ENCODE peak calls at places on chromosome 16, in six cellular contexts. Z is GM23338, G is trophoblast cell, S is kidney, W is upper lobe of right lung, E is psoas muscle. T is an unnamed sample.

GRCh38 chr16:75351183-75351582 is 82.1 kb downstream of the CFDP1 start:
- DNase-seq in Z (no peak), G (no peak), S (no peak), W (no peak), E (no peak), T (no peak)

GRCh38 chr16:64012166-64012565 is 1109.7 kb downstream of the CDH11 start:
- DNase-seq in Z (no peak), G (no peak), S (no peak), W (no peak), E (no peak), T (no peak)

GRCh38 chr16:89890200-89890599 is 16.8 kb downstream of the TCF25 start:
- DNase-seq in Z (no peak), G (no peak), S (no peak), W (no peak), E (peak), T (no peak)

GRCh38 chr16:80198995-80199299 is 341.8 kb upstream of the DYNLRB2 start:
- DNase-seq in Z (no peak), G (peak), S (no peak), W (no peak), E (no peak), T (no peak)

GRCh38 chr16:749010-749409 is 8.2 kb upstream of the CIAO3 start:
- DNase-seq in Z (no peak), G (peak), S (no peak), W (no peak), E (no peak), T (no peak)

GRCh38 chr16:89005201-89006035 is 28.4 kb upstream of the CBFA2T3 start:
- DNase-seq in Z (no peak), G (no peak), S (peak), W (no peak), E (no peak), T (no peak)

GRCh38 chr16:149024-149675 is 3.3 kb upstream of the HBZ start:
- DNase-seq in Z (no peak), G (peak), S (no peak), W (no peak), E (no peak), T (no peak)

GRCh38 chr16:1019934-1020305 is 38.4 kb downstream of the SOX8 start:
- DNase-seq in Z (no peak), G (no peak), S (no peak), W (no peak), E (no peak), T (no peak)

GRCh38 chr16:426115-426905 is 861 bp downstream of the RAB11FIP3 start:
- DNase-seq in Z (peak), G (peak), S (no peak), W (no peak), E (peak), T (no peak)

GRCh38 chr16:14632693-14633569 is at the start of gene BFAR:
- DNase-seq in Z (peak), G (peak), S (peak), W (peak), E (peak), T (peak)
- H3K27ac ChIP-seq in Z (peak), G (peak), S (peak), W (peak), E (peak), T (no peak)

GRCh38 chr16:85199069-85199725 is 86.9 kb upstream of the CIBAR2 start:
- DNase-seq in Z (no peak), G (peak), S (no peak), W (no peak), E (no peak), T (no peak)

GRCh38 chr16:85202051-85202601 is 89.9 kb upstream of the CIBAR2 start:
- DNase-seq in Z (peak), G (no peak), S (no peak), W (no peak), E (no peak), T (no peak)

GRCh38 chr16:85201566-85201965 is 89.3 kb upstream of the CIBAR2 start:
- DNase-seq in Z (no peak), G (no peak), S (no peak), W (no peak), E (no peak), T (no peak)

GRCh38 chr16:85199880-85200279 is 87.6 kb upstream of the CIBAR2 start:
- DNase-seq in Z (no peak), G (peak), S (no peak), W (no peak), E (no peak), T (no peak)

GRCh38 chr16:85200471-85201278 is 88.4 kb upstream of the CIBAR2 start:
- DNase-seq in Z (no peak), G (peak), S (no peak), W (no peak), E (no peak), T (no peak)
- H3K27ac ChIP-seq in Z (no peak), G (no peak), S (no peak), W (no peak), E (peak), T (no peak)

GRCh38 chr16:56607675-56608042 is 725 bp upstream of the MT2A start:
- DNase-seq in Z (no peak), G (no peak), S (no peak), W (no peak), E (peak), T (no peak)
- H3K27ac ChIP-seq in Z (no peak), G (peak), S (peak), W (peak), E (peak), T (no peak)

DNA sequence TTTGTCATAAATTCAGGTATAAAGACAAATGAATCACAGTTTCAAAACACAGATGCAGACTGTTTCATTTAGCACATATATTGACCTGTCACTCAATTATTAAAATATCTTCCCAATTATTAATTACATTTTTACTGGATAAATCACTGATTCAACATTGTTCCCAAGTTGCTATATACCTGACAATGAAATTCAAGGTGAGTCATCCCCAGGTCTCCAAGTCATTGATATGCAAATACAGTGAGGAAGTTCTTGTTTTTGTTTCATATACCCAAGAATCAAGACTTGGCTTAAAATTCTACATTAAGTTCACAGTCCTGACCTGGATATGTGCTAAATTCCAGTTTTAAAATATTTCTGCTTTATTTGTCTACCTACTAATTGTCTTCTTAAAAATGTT is 599.3 kb upstream of the PSMD7 start:
- DNase-seq in Z (peak), G (no peak), S (no peak), W (no peak), E (no peak), T (no peak)
- H3K27ac ChIP-seq in Z (peak), G (no peak), S (no peak), W (no peak), E (no peak), T (no peak)

DNA sequence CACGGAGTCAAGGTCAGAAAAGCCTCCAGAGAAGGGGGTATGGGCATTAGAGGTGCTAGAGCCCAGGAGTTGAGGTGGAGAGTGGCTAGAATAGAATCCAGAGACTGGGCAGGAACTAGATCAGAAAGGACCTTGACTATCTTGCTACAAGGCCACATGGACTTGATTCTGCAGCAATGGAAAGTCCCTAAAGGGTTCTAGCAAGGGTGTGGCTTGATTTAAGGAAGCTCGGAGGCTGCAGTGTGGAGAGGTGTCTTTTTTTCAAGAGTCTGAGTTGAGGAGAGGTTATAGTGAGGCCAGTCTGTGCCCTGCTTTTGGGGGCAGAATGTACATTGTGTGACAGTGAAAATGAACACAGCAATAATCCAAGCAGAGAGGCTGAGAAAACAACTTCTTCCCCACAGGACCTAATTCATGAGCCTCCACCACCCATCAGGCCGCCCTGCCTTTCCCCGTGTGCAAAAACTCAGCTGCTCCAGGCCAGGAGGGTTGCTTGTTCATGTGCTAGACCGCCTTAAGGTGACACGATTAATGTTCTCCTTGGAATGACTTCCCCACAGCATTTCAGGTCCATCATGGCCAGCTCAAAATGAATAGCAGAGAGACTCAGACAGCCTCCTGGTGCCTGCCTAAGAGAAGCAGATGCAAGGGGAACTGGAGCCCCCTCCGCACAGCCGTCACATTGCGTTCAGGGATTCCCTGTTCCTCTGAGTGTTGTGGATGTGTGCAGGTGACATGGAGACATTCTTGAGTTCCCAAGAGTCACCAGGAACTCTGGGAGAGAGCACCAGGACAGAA is 8.7 kb upstream of the BEAN1 start:
- DNase-seq in Z (no peak), G (no peak), S (no peak), W (no peak), E (no peak), T (no peak)
- H3K27ac ChIP-seq in Z (no peak), G (no peak), S (no peak), W (no peak), E (no peak), T (no peak)

DNA sequence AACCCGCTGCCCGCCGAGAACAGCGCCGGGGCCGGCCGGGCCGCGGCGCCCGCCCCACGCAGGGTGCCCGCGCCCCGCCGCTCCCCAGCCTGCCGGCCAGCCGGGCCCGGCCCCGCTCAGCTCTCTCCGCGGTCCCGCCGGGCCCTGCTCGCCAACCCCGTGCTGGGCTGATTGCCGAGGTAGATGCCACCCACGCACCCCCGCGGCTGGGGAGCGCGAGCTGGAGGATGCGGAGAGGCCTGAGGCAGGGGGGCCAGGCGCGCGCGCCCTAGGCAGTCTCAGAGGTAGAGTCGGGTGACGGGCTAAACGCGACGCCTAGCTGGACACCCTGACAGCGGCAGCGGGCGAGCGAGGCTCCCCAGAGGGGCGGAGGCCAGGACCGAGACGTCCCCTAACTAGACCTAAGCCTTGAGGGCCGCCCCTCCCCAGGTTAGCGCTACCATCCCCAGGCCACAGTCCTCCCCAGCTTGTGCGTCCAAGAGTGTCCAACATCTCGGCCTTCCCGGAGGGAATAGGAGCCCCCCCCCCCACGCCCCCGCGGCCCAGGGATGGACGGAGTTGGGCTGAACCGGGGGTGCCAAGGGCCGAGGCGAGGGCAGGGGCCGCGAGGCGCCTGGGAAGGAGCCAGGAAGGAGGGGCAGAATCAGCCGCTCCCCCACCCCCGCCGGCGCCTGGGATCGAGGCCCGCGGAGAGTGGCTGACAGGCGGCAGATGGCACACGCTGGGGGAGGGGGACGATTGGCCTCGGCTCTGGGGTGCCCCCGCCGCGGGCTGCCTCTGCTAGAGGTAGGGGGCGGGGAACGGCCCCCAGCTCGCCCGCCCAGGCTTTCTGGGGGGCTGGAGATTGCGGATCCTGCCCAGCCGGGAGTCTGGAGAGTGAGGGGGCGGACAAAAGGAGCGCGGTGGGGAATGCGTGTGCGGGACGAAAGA is 2.6 kb upstream of the ZNF423 start:
- DNase-seq in Z (peak), G (no peak), S (peak), W (peak), E (peak), T (no peak)
- H3K27ac ChIP-seq in Z (no peak), G (no peak), S (peak), W (peak), E (peak), T (no peak)

GRCh38 chr16:12166271-12166670 is 189.7 kb downstream of the SNX29 start:
- DNase-seq in Z (peak), G (no peak), S (no peak), W (no peak), E (no peak), T (no peak)

GRCh38 chr16:12171706-12172105 is 195.2 kb downstream of the SNX29 start:
- DNase-seq in Z (no peak), G (no peak), S (no peak), W (no peak), E (no peak), T (no peak)

GRCh38 chr16:12170103-12171025 is 193.8 kb downstream of the SNX29 start:
- DNase-seq in Z (no peak), G (no peak), S (no peak), W (no peak), E (no peak), T (no peak)

GRCh38 chr16:12171206-12171605 is 194.7 kb downstream of the SNX29 start:
- DNase-seq in Z (no peak), G (no peak), S (no peak), W (no peak), E (no peak), T (no peak)

GRCh38 chr16:12168054-12169018 is 191.8 kb downstream of the SNX29 start:
- DNase-seq in Z (no peak), G (no peak), S (no peak), W (no peak), E (no peak), T (no peak)
- H3K27ac ChIP-seq in Z (no peak), G (no peak), S (no peak), W (no peak), E (no peak), T (no peak)

GRCh38 chr16:65024649-65025243 is 97.1 kb downstream of the CDH11 start:
- DNase-seq in Z (no peak), G (peak), S (no peak), W (no peak), E (no peak), T (no peak)
- H3K27ac ChIP-seq in Z (no peak), G (peak), S (no peak), W (no peak), E (no peak), T (no peak)